ENCODE peak calls at places on chromosomes 16 and 17, in four cellular contexts. A, K, L and I are unnamed samples.
A peak's percentile ranks its signal among the peaks of the same experiment; 100 is the strongest.

GRCh38 chr16:66503030-66503429 is 46.9 kb downstream of the TK2 start:
- DNase-seq in A (no peak), K (no peak), L (no peak), I (no peak)

GRCh38 chr16:11632455-11632921 is 35.8 kb upstream of the SNN start:
- DNase-seq in A (peak; percentile 66), K (no peak), L (peak; percentile 64), I (peak; percentile 76)

GRCh38 chr17:67628580-67629013 is 89.1 kb upstream of the NOL11 start:
- DNase-seq in A (no peak), K (no peak), L (no peak), I (no peak)

GRCh38 chr16:88327566-88328312 is 55.0 kb upstream of the ZNF469 start:
- DNase-seq in A (no peak), K (no peak), L (no peak), I (no peak)

GRCh38 chr16:79062336-79062735 is 538.2 kb downstream of the MAF start:
- DNase-seq in A (no peak), K (no peak), L (no peak), I (no peak)

GRCh38 chr17:21279198-21279535 is 5.3 kb upstream of the MAP2K3 start:
- DNase-seq in A (no peak), K (no peak), L (no peak), I (no peak)

GRCh38 chr17:17900615-17901520 is 64.1 kb upstream of the SREBF1 start:
- DNase-seq in A (peak; percentile 98), K (peak; percentile 78), L (peak; percentile 98), I (peak; percentile 95)

GRCh38 chr16:72112906-72113615 is 19.4 kb downstream of the DHX38 start:
- DNase-seq in A (no peak), K (no peak), L (no peak), I (no peak)

GRCh38 chr17:31105991-31106390 is 11.2 kb downstream of the NF1 start:
- DNase-seq in A (no peak), K (no peak), L (no peak), I (no peak)

GRCh38 chr16:59698341-59698979 is 964.3 kb upstream of the GOT2 start:
- DNase-seq in A (no peak), K (no peak), L (no peak), I (no peak)

GRCh38 chr16:81004646-81005353 is 1.9 kb downstream of the CMC2 start:
- DNase-seq in A (no peak), K (peak; percentile 63), L (no peak), I (peak; percentile 68)

GRCh38 chr17:80146121-80147034 is 550 bp downstream of the EIF4A3 start:
- DNase-seq in A (no peak), K (no peak), L (no peak), I (no peak)

GRCh38 chr16:7745321-7745720 is 412.7 kb downstream of the RBFOX1 start:
- DNase-seq in A (no peak), K (no peak), L (no peak), I (no peak)

GRCh38 chr17:9928601-9929341 is 23.7 kb upstream of the RCVRN start:
- DNase-seq in A (peak; percentile 4), K (peak; percentile 66), L (peak; percentile 17), I (peak; percentile 74)

GRCh38 chr17:14091367-14091766 is 22.1 kb downstream of the COX10 start:
- DNase-seq in A (no peak), K (no peak), L (no peak), I (peak; percentile 51)

GRCh38 chr17:68383443-68384321 is 73.6 kb downstream of the WIPI1 start:
- DNase-seq in A (peak; percentile 61), K (peak; percentile 86), L (peak; percentile 69), I (peak; percentile 25)

GRCh38 chr17:40351185-40352043 is 13.1 kb downstream of the GJD3 start:
- DNase-seq in A (no peak), K (no peak), L (no peak), I (no peak)

GRCh38 chr16:47713225-47713595 is 252.1 kb downstream of the PHKB start:
- DNase-seq in A (no peak), K (no peak), L (peak; percentile 11), I (peak; percentile 72)

GRCh38 chr17:10105513-10106001 is 92.8 kb downstream of the GAS7 start:
- DNase-seq in A (no peak), K (no peak), L (peak; percentile 58), I (peak; percentile 38)

GRCh38 chr16:3317315-3317999 is 12.2 kb downstream of the ZNF75A start:
- DNase-seq in A (no peak), K (no peak), L (no peak), I (no peak)

GRCh38 chr17:66533572-66533971 is 231.2 kb downstream of the PRKCA start:
- DNase-seq in A (no peak), K (no peak), L (no peak), I (no peak)

GRCh38 chr16:11417487-11417886 is 72.2 kb downstream of the RMI2 start:
- DNase-seq in A (no peak), K (no peak), L (no peak), I (no peak)

GRCh38 chr17:61387511-61388305 is 11.9 kb upstream of the TBX2 start:
- DNase-seq in A (no peak), K (no peak), L (no peak), I (no peak)

GRCh38 chr17:61387011-61387410 is 12.6 kb upstream of the TBX2 start:
- DNase-seq in A (no peak), K (no peak), L (no peak), I (no peak)

GRCh38 chr17:61385091-61385868 is 14.4 kb upstream of the TBX2 start:
- DNase-seq in A (no peak), K (no peak), L (no peak), I (no peak)

GRCh38 chr17:61385869-61386245 is 13.8 kb upstream of the TBX2 start:
- DNase-seq in A (no peak), K (no peak), L (no peak), I (no peak)

GRCh38 chr17:61386251-61386650 is 13.4 kb upstream of the TBX2 start:
- DNase-seq in A (no peak), K (no peak), L (no peak), I (no peak)
- TF ChIP-seq CTCF in A (no peak), K (no peak), L (no peak), I (no peak)

DNA sequence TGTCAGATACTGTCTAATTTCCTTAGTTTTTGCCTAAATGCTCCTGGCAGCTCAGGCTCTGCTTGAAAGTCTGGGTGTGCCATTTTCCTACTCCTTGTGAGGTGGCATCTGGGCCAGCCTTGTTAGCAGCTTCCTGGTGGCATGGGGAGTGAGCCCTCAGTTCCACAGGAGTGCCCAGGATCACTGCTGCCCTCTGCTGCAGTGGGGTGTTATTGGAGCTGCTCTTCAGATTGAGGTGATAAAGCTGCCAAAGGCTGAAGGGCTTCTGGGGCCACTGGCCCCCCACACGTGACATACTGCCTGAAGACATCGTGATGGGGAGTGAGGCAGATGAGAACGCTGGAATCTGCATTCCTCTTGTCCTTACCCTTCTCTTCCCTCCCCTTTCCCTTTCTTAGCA is 27.4 kb downstream of the CEP95 start:
- DNase-seq in A (no peak), K (no peak), L (no peak), I (no peak)
- TF ChIP-seq CTCF in A (peak; percentile 13), K (peak; percentile 41), L (peak; percentile 27), I (peak; percentile 51)

DNA sequence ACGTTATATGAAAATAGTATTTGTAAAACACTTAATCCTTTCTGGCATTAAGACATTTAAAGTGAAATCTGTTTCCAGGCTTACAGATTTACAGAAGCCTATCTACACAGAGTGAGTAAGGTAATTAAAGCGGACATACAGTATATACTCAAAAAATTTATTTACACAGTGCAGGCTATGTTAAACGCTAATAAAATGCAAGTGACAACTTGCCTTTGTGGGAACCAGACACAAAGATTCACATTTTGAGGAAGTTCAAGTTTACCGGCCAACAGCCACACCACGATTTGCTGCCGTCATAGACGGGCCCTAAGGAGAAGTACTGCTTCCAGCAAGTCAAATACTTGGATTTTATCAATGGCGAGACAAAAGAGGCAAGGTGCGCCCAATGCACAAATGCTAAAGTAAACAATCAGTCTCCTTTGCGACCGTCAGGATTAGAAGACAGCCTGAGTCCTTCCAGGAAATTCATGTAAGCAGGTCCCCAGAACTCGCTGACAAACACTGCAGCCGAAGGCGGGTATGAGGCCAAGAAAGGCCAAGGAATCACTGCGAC is 799 bp downstream of the VPS35 start:
- DNase-seq in A (no peak), K (no peak), L (no peak), I (peak; percentile 16)
- TF ChIP-seq CTCF in A (no peak), K (no peak), L (no peak), I (no peak)

GRCh38 chr17:49994085-49995054 is 654 bp downstream of the DLX3 start:
- DNase-seq in A (no peak), K (no peak), L (no peak), I (no peak)
- TF ChIP-seq CTCF in A (no peak), K (no peak), L (no peak), I (no peak)

GRCh38 chr16:25121824-25122600 is 10.5 kb downstream of the LCMT1 start:
- DNase-seq in A (no peak), K (no peak), L (no peak), I (no peak)

GRCh38 chr16:25124503-25124902 is 13.0 kb downstream of the LCMT1 start:
- DNase-seq in A (no peak), K (no peak), L (no peak), I (no peak)

GRCh38 chr16:25126820-25127232 is 15.3 kb downstream of the LCMT1 start:
- DNase-seq in A (no peak), K (no peak), L (peak; percentile 34), I (peak; percentile 86)
- TF ChIP-seq CTCF in A (peak; percentile 76), K (peak; percentile 87), L (peak; percentile 77), I (peak; percentile 87)

DNA sequence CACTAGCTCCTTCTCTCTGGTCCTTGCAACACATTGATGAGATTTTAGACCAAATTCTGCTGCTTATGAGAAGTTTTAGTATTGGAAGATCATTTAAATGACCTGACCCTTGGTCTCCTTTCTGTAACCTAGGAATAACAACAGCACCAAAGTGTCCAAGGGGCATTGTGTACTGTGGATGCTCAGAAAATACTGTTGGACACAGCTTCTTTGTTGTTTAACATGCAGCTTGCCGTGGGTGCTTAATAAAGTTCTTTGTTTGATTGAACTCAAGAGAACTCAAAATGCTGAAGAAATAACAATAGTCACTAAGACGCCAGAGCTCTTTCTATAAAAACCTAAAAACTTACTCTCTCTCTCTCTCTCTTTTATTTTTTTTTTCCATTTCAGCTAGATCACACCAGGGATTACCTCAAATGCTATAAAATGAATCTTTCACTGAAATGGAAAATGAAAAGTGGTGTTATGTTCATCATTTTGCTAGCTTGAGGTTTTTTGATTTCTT is 548.9 kb upstream of the CDH8 start:
- DNase-seq in A (no peak), K (no peak), L (no peak), I (no peak)
- TF ChIP-seq CTCF in A (no peak), K (no peak), L (no peak), I (no peak)

DNA sequence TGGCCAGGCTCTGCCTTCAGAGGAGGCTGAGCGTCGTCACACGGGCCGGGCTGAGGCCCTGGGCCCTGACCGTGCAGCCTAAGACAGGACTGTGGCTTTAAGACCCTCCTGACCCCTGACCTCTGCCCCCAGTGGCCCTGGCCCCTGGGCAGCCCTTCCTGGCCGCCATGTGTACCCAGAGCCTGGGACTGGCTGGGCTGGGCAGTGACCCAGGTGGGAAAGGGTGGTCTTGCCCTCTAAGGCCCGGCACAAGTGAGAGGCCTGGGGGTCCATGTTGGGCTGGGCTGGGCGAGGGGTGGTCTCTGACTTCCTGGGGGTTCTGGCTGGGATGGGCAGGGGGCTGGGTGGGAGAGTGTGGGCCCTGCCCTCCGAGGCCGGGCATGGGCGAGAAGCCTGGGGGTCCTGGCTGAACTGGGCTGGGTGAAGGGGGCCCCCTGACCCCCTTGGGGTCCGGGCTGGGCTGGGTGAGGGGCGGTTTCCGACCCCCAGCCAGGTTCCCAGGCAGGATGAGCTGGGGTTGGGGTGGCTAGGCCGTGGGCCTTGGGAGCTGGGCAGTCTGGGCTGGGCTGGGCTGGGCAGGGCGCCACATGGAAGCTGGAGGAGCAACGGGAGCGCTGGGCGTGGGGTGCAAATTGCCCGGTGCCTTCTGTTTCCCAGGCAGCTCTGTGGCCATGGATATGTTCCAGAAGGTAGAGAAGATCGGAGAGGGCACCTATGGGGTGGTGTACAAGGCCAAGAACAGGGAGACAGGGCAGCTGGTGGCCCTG is at the start of gene CDK3:
- DNase-seq in A (no peak), K (no peak), L (no peak), I (no peak)
- TF ChIP-seq CTCF in A (no peak), K (no peak), L (no peak), I (peak; percentile 66)